ENCODE peak calls at places on chromosomes 16 and 17, in ten cellular contexts. U is GOT3; R is ELR; M is tibial nerve; E is activated T-helper 1 cell treated with Interleukin-2 at 50 U/mL for 16 hours; A is iris pigment epithelial cell; O is central memory CD8-positive, alpha-beta T cell; W is GM12878; Y is stimulated activated CD8-positive, alpha-beta memory T cell treated with anti-CD3 and anti-CD28 coated beads, Interleukin-7, amount 100 ng/mL, for 1 hour; G is DMS53. B is an unnamed sample.
A peak's percentile ranks its signal among the peaks of the same experiment; 100 is the strongest.

GRCh38 chr17:3935140-3935542 is 18.9 kb upstream of the P2RX1 start:
- DNase-seq in M (peak; percentile 43), W (no peak), E (no peak), O (no peak), G (peak; percentile 72), U (no peak), A (peak; percentile 77), R (peak; percentile 70), Y (no peak), B (no peak)

GRCh38 chr17:2594657-2595085 is 1.2 kb downstream of the PAFAH1B1 start:
- DNase-seq in W (no peak), G (peak; percentile 36), E (peak; percentile 1), A (peak; percentile 7), R (peak; percentile 37), O (no peak), Y (no peak), M (no peak), U (no peak), B (no peak)

GRCh38 chr17:81182596-81182995 is 16.6 kb upstream of the AATK start:
- DNase-seq in W (no peak), U (no peak), O (no peak), E (no peak), G (no peak), R (no peak), Y (no peak), A (no peak), M (no peak), B (no peak)

GRCh38 chr16:20897253-20897896 is 2.8 kb downstream of the DCUN1D3 start:
- DNase-seq in G (no peak), U (no peak), Y (no peak), R (peak; percentile 57), M (no peak), W (no peak), E (no peak), A (peak; percentile 91), O (no peak), B (no peak)

GRCh38 chr16:6204941-6205340 is 1107.3 kb upstream of the EEF2KMT start:
- DNase-seq in Y (no peak), R (no peak), U (no peak), M (no peak), A (no peak), O (no peak), E (no peak), G (no peak), W (no peak), B (no peak)

GRCh38 chr17:4004517-4005295 is 40.5 kb upstream of the ATP2A3 start:
- DNase-seq in U (no peak), R (peak; percentile 36), G (peak; percentile 88), Y (peak; percentile 36), E (peak; percentile 37), A (peak; percentile 29), M (no peak), W (peak; percentile 5), O (peak; percentile 20), B (peak; percentile 29)

GRCh38 chr17:40314557-40314953 is 5.6 kb downstream of the RARA start:
- DNase-seq in O (peak; percentile 67), E (peak; percentile 82), G (peak; percentile 98), W (no peak), R (peak; percentile 99), U (peak; percentile 48), M (no peak), A (peak; percentile 82), Y (peak; percentile 82), B (peak; percentile 92)

GRCh38 chr16:31105677-31106213 is 2.4 kb upstream of the BCKDK start:
- DNase-seq in U (no peak), A (peak; percentile 30), R (peak; percentile 73), E (peak; percentile 52), M (peak; percentile 90), G (peak; percentile 87), O (peak; percentile 63), Y (peak; percentile 68), W (no peak), B (peak; percentile 48)

GRCh38 chr17:76049239-76049638 is 22.1 kb upstream of the EVPL start:
- DNase-seq in O (no peak), Y (no peak), M (no peak), G (no peak), W (no peak), U (no peak), A (no peak), R (no peak), E (no peak), B (no peak)

GRCh38 chr16:70687671-70688265 is 1.9 kb upstream of the MTSS2 start:
- DNase-seq in G (peak; percentile 40), E (no peak), W (no peak), R (no peak), Y (no peak), M (no peak), U (no peak), A (no peak), O (no peak), B (no peak)

GRCh38 chr17:17141860-17142552 is 64.1 kb downstream of the PLD6 start:
- DNase-seq in O (no peak), R (peak; percentile 47), Y (no peak), U (no peak), W (no peak), A (peak; percentile 67), E (peak; percentile 22), M (peak; percentile 34), G (peak; percentile 48), B (no peak)

GRCh38 chr16:68744744-68745280 is 7.7 kb downstream of the CDH1 start:
- DNase-seq in W (no peak), G (peak; percentile 99), E (no peak), A (peak; percentile 28), U (no peak), O (no peak), M (no peak), R (no peak), Y (no peak), B (no peak)

GRCh38 chr16:23131841-23132576 is 17.2 kb downstream of the USP31 start:
- DNase-seq in U (no peak), W (no peak), M (no peak), G (peak; percentile 45), Y (no peak), E (no peak), O (no peak), R (no peak), A (peak; percentile 28), B (no peak)

GRCh38 chr17:47949951-47950350 is 7.7 kb downstream of the PRR15L start:
- DNase-seq in Y (no peak), U (no peak), W (no peak), M (no peak), R (no peak), E (no peak), O (no peak), A (no peak), G (peak; percentile 76), B (no peak)

GRCh38 chr17:63610854-63611253 is 10.2 kb downstream of the TACO1 start:
- DNase-seq in M (no peak), W (no peak), G (no peak), U (no peak), E (no peak), R (no peak), Y (no peak), A (no peak), O (no peak), B (no peak)

GRCh38 chr16:69179255-69180010 is 7.5 kb upstream of the SNTB2 start:
- DNase-seq in A (peak; percentile 82), W (no peak), E (no peak), Y (no peak), R (peak; percentile 74), U (no peak), M (peak; percentile 85), O (no peak), G (no peak), B (no peak)

GRCh38 chr17:44198721-44199552 is 747 bp downstream of the ATXN7L3 start:
- DNase-seq in G (peak; percentile 88), O (no peak), U (no peak), M (no peak), R (peak; percentile 63), A (peak; percentile 39), Y (peak; percentile 15), W (no peak), E (peak; percentile 47), B (peak; percentile 40)

GRCh38 chr16:79850348-79850747 is 249.8 kb upstream of the MAF start:
- DNase-seq in A (no peak), M (no peak), R (no peak), U (no peak), O (no peak), E (no peak), G (no peak), Y (no peak), W (no peak), B (no peak)

GRCh38 chr16:10609410-10609774 is 29.0 kb upstream of the EMP2 start:
- DNase-seq in O (no peak), M (no peak), R (peak; percentile 79), G (no peak), Y (no peak), E (no peak), U (no peak), A (peak; percentile 86), W (no peak), B (no peak)

GRCh38 chr17:3770471-3770870 is 30.5 kb downstream of the ITGAE start:
- DNase-seq in Y (no peak), E (no peak), G (no peak), W (no peak), O (peak; percentile 76), A (no peak), U (no peak), R (no peak), M (no peak), B (no peak)

GRCh38 chr17:81249233-81250040 is 10.3 kb downstream of the NDUFAF8 start:
- DNase-seq in E (no peak), Y (no peak), R (no peak), W (no peak), U (no peak), A (no peak), G (peak; percentile 46), O (no peak), M (no peak), B (no peak)

GRCh38 chr17:70687421-70687820 is 518.1 kb downstream of the KCNJ2 start:
- DNase-seq in R (no peak), G (no peak), A (no peak), M (no peak), E (no peak), Y (no peak), W (no peak), U (no peak), O (no peak), B (no peak)

GRCh38 chr16:154223-155030 is 2.0 kb downstream of the HBZ start:
- DNase-seq in R (no peak), E (no peak), W (no peak), M (no peak), U (no peak), G (peak; percentile 48), A (peak; percentile 46), O (no peak), Y (no peak), B (no peak)

GRCh38 chr16:71931599-71931998 is 36.3 kb downstream of the IST1 start:
- DNase-seq in R (no peak), M (no peak), U (no peak), Y (no peak), W (no peak), A (no peak), E (no peak), O (no peak), G (no peak), B (no peak)

GRCh38 chr17:3715296-3715695 is 8.4 kb upstream of the HASPIN start:
- DNase-seq in R (no peak), G (no peak), A (no peak), U (no peak), M (no peak), Y (no peak), E (no peak), O (no peak), W (no peak), B (no peak)

GRCh38 chr16:56841233-56841632 is 23.8 kb upstream of the SLC12A3 start:
- DNase-seq in M (peak; percentile 69), O (no peak), G (no peak), R (no peak), E (no peak), W (no peak), Y (no peak), U (no peak), A (peak; percentile 64), B (no peak)

GRCh38 chr17:53118948-53119347 is 703.8 kb upstream of the KIF2B start:
- DNase-seq in G (no peak), A (no peak), W (no peak), E (no peak), U (no peak), M (no peak), R (no peak), O (no peak), Y (no peak), B (no peak)

GRCh38 chr17:49438439-49438861 is 23.8 kb upstream of the PHB1 start:
- DNase-seq in R (no peak), W (no peak), O (no peak), A (no peak), G (no peak), U (no peak), Y (no peak), E (no peak), M (no peak), B (no peak)